ENCODE peak calls at places on chromosome 9, in six cellular contexts. D is heart right ventricle, U is MCF 10A, S is adrenal gland, A is esophagus muscularis mucosa, I is neural progenitor cell. P is an unnamed sample.

GRCh38 chr9:227882-228281 is 13.2 kb downstream of the DOCK8 start:
- DNase-seq in I (no peak), A (no peak), U (no peak), D (no peak), S (no peak), P (no peak)

GRCh38 chr9:109780453-109781033 is 545 bp downstream of the PALM2AKAP2 start:
- DNase-seq in I (peak), S (no peak), D (no peak), U (no peak), A (peak), P (peak)

GRCh38 chr9:12289711-12290110 is 403.5 kb upstream of the TYRP1 start:
- DNase-seq in U (no peak), D (no peak), S (no peak), I (no peak), A (no peak), P (no peak)

GRCh38 chr9:35910613-35911488 is 1.6 kb downstream of the SPAAR start:
- DNase-seq in S (peak), U (peak), D (peak), I (peak), A (no peak), P (no peak)

GRCh38 chr9:79858509-79858908 is 286.7 kb downstream of the TLE4 start:
- DNase-seq in I (no peak), D (no peak), U (peak), A (no peak), S (no peak), P (no peak)

GRCh38 chr9:36245906-36246305 is 12.3 kb downstream of the GNE start:
- DNase-seq in S (no peak), A (no peak), I (no peak), U (no peak), D (no peak), P (no peak)

GRCh38 chr9:83362341-83362995 is 175.7 kb downstream of the FRMD3 start:
- DNase-seq in D (no peak), I (peak), U (no peak), S (no peak), A (no peak), P (no peak)

GRCh38 chr9:129273136-129273895 is 95.3 kb upstream of the IER5L start:
- DNase-seq in U (no peak), D (no peak), A (no peak), I (no peak), S (no peak), P (no peak)

GRCh38 chr9:281753-282645 is 67.3 kb downstream of the DOCK8 start:
- DNase-seq in S (no peak), D (no peak), I (no peak), U (no peak), A (no peak), P (no peak)

GRCh38 chr9:93587651-93588347 is 11.4 kb downstream of the PHF2 start:
- DNase-seq in D (no peak), A (peak), U (no peak), S (peak), I (peak), P (no peak)

GRCh38 chr9:105515811-105516413 is 42.0 kb upstream of the FKTN start:
- DNase-seq in S (no peak), U (no peak), A (no peak), I (no peak), D (no peak), P (no peak)

GRCh38 chr9:36276840-36277239 is 18.6 kb upstream of the GNE start:
- DNase-seq in U (no peak), I (peak), A (no peak), S (no peak), D (no peak), P (no peak)

GRCh38 chr9:128628471-128629048 is 28.1 kb downstream of the DYNC2I2 start:
- DNase-seq in I (peak), D (peak), S (peak), A (no peak), U (peak), P (no peak)

GRCh38 chr9:6842584-6842947 is 84.8 kb downstream of the KDM4C start:
- DNase-seq in D (no peak), S (no peak), U (peak), A (no peak), I (no peak), P (no peak)

GRCh38 chr9:137432687-137433348 is 8.3 kb downstream of the ENTPD8 start:
- DNase-seq in S (no peak), A (no peak), U (no peak), D (peak), I (no peak), P (no peak)

GRCh38 chr9:70761139-70761538 is 346.7 kb upstream of the KLF9 start:
- DNase-seq in S (no peak), I (no peak), U (no peak), A (no peak), D (no peak), P (no peak)

GRCh38 chr9:27528278-27528885 is 1.2 kb downstream of the MOB3B start:
- DNase-seq in U (peak), D (peak), S (peak), I (peak), A (peak), P (peak)

GRCh38 chr9:16145196-16145950 is 592.5 kb downstream of the CCDC171 start:
- DNase-seq in S (no peak), I (no peak), A (no peak), D (no peak), U (no peak), P (no peak)

GRCh38 chr9:121373401-121373769 is 3.3 kb upstream of the STOM start:
- DNase-seq in S (no peak), I (no peak), A (no peak), D (no peak), U (peak), P (no peak)

GRCh38 chr9:106697390-106697789 is 165.6 kb upstream of the ZNF462 start:
- DNase-seq in U (no peak), D (no peak), I (no peak), S (no peak), A (no peak), P (no peak)

GRCh38 chr9:3909966-3910650 is 384.3 kb upstream of the RFX3 start:
- DNase-seq in I (no peak), D (no peak), A (peak), U (peak), S (no peak), P (no peak)

GRCh38 chr9:75551866-75552265 is 338.6 kb upstream of the PCSK5 start:
- DNase-seq in I (no peak), D (no peak), U (no peak), S (no peak), A (no peak), P (no peak)

GRCh38 chr9:11086561-11086960 is 473.8 kb upstream of the PTPRD start:
- DNase-seq in D (no peak), U (peak), S (no peak), A (no peak), I (no peak), P (no peak)

GRCh38 chr9:127452481-127453092 is 1.3 kb downstream of the LRSAM1 start:
- DNase-seq in D (peak), I (no peak), A (no peak), U (peak), S (peak), P (no peak)

GRCh38 chr9:107138261-107138992 is 144.7 kb upstream of the RAD23B start:
- DNase-seq in A (no peak), I (no peak), U (no peak), D (no peak), S (no peak), P (no peak)

GRCh38 chr9:764105-764524 is 77.4 kb upstream of the DMRT1 start:
- DNase-seq in I (peak), S (peak), A (no peak), D (peak), U (peak), P (peak)

GRCh38 chr9:86193088-86193487 is 66.4 kb downstream of the C9orf153 start:
- DNase-seq in U (no peak), I (no peak), A (no peak), D (no peak), S (no peak), P (no peak)

GRCh38 chr9:21549251-21549765 is 67.2 kb upstream of the IFNE start:
- DNase-seq in U (peak), A (no peak), I (no peak), D (no peak), S (no peak), P (no peak)

GRCh38 chr9:37209431-37210386 is 89.3 kb downstream of the ZCCHC7 start:
- DNase-seq in D (no peak), I (peak), S (no peak), A (no peak), U (no peak), P (no peak)

GRCh38 chr9:137435980-137436760 is 5.0 kb downstream of the ENTPD8 start:
- DNase-seq in D (peak), I (no peak), S (peak), U (peak), A (no peak), P (peak)

GRCh38 chr9:88660611-88661010 is 125.6 kb downstream of the NXNL2 start:
- DNase-seq in U (peak), A (no peak), I (peak), S (no peak), D (no peak), P (no peak)
- TF ChIP-seq CTCF in U (peak), A (no peak), I (peak), S (peak), D (no peak), P (peak)

DNA sequence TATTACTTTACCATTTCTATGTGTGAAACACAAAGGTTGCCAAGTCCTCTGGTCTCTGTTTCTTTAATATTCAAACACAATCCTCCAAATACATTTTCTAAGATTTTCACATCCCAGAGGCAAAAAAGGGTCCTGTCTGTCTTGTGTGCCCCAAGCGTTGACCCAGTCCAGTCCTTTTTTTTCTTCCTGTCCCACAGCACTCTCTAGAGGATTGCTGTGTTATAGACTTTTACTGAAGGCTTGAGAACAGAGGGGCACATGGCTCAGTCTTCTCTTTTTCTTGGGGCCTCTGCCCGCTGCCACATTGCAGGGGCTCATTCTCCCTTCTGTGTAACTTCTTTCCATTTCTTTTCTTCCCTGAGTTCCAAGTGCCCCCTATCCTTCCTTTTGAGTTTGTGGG is 78.6 kb upstream of the SLC28A3 start:
- DNase-seq in D (no peak), I (peak), S (no peak), U (peak), A (no peak), P (no peak)
- TF ChIP-seq CTCF in D (no peak), I (peak), S (peak), U (peak), A (no peak), P (peak)

GRCh38 chr9:133709716-133710571 is 28.2 kb downstream of the SARDH start:
- DNase-seq in D (no peak), I (no peak), A (no peak), S (no peak), U (no peak), P (peak)

GRCh38 chr9:133707761-133708122 is 30.4 kb downstream of the SARDH start:
- DNase-seq in U (no peak), I (no peak), S (no peak), A (no peak), D (no peak), P (peak)

GRCh38 chr9:133708123-133708769 is 29.9 kb downstream of the SARDH start:
- DNase-seq in U (no peak), A (no peak), D (no peak), S (no peak), I (no peak), P (peak)

GRCh38 chr9:133707065-133707760 is 30.9 kb downstream of the SARDH start:
- DNase-seq in I (no peak), D (peak), S (peak), U (peak), A (no peak), P (peak)

DNA sequence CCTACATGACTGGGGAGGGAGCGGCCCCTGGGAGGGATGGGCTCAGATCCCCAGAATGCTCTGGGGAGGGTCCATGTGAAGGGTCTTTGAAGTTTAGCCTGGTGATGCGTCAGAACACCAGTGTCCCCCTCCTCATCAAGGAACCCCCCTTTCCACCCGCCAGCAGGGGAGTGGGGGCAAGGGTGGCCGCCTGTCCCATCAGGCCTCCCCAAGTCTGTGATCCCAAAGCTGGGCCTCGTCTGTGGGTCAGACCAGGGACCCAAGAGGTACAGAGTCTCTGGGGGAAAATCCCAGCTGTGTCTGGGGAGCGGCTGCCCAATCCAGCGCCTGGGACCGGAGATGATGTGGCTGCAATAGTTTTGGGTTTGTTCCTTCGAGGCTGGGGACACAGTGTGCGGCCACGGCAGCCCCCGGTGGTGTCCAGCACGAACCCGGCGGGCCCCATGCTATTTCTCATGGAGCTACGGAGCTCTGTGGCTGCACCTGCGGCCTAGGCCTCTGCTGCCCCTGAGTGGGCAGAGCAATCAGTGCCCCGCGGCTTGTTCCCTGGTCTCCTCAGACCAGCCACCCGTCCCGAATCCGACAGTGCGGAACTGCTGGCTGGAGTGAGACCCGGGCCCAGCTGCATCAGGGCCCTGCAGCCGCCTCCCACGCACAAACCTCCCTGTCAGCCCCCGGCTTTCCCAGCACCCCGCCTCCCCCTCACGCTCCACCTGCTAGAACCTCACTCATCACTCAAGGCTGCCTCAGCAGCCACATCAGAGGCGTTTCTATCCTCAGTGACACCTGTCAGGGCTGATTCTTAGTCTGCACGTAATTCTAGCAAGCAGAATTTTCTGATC is 29.2 kb downstream of the SARDH start:
- DNase-seq in U (no peak), I (peak), S (no peak), A (no peak), D (no peak), P (peak)
- TF ChIP-seq CTCF in U (no peak), I (no peak), S (no peak), A (no peak), D (no peak), P (no peak)

GRCh38 chr9:126386088-126386487 is 59.5 kb downstream of the MVB12B start:
- DNase-seq in U (peak), S (peak), A (no peak), I (peak), D (no peak), P (no peak)
- TF ChIP-seq CTCF in U (peak), S (no peak), A (no peak), I (peak), D (peak), P (no peak)

DNA sequence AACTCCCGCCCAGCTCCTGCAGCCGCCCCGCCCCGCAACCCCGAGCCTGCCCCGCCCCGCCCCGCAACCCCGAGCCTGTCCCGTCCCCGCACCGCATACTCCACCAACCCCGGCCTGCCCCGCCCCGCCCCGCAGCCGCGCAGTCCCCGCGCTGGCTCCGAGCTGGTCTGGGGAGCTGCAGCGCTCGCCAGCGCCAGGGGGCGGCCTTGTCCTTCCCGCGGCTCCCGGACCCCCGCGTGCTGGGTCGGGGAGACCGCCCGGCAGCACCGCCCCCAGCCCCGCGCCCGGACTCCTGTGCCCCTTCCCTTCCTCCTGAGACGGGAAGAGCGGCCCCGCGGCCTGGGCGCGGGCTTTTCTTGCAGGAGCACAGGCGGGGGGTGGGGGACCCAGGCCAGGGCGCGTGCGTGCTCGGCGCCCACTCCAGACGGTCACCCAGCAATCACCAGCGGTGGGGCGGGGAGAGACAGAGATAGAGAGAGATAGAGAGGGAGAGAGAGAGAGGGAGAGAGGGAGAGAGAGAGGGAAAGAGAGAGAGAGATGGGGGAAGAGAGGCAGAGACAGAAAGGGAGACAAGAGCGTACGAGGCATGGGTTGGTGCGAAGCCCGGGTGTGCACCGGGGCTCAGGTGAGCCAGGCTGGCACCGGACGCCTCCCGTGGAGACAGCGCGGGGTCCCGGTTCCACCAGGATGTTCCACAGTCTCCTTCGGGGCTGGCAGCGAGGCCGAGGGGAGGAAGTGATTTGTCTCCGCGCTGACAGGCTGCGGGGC is 14.7 kb upstream of the TMEM250 start:
- DNase-seq in A (no peak), S (no peak), D (no peak), I (peak), U (no peak), P (peak)
- TF ChIP-seq CTCF in A (no peak), S (no peak), D (peak), I (peak), U (peak), P (peak)